ENCODE peak calls at places on chromosomes 11 and 22, in six cellular contexts. One of them, this sample, is unnamed. For H3K4me1, the result is how much of the 10 kb centered on the place peaks cover.

GRCh38 chr22:46545041-46545796 is 7.8 kb upstream of the CELSR1 start:
- DNase-seq in adrenal gland: no peak
- DNase-seq in OCI-LY7: no peak
- DNase-seq in pancreas: no peak
- DNase-seq in transverse colon: no peak
- DNase-seq in PC-3: peak
- DNase-seq in this sample: peak

GRCh38 chr11:15434529-15434928 is 319.8 kb downstream of the INSC start:
- DNase-seq in adrenal gland: no peak
- DNase-seq in OCI-LY7: no peak
- DNase-seq in pancreas: no peak
- DNase-seq in transverse colon: no peak
- DNase-seq in PC-3: no peak
- DNase-seq in this sample: no peak

GRCh38 chr11:16098827-16099226 is 257.5 kb downstream of the SOX6 start:
- DNase-seq in adrenal gland: no peak
- DNase-seq in OCI-LY7: no peak
- DNase-seq in pancreas: no peak
- DNase-seq in transverse colon: no peak
- DNase-seq in PC-3: no peak
- DNase-seq in this sample: no peak

GRCh38 chr11:106956887-106957505 is 61.3 kb downstream of the GUCY1A2 start:
- DNase-seq in adrenal gland: no peak
- DNase-seq in OCI-LY7: no peak
- DNase-seq in pancreas: no peak
- DNase-seq in transverse colon: no peak
- DNase-seq in PC-3: no peak
- DNase-seq in this sample: no peak

GRCh38 chr11:11558352-11558751 is 63.5 kb downstream of the GALNT18 start:
- DNase-seq in adrenal gland: no peak
- DNase-seq in OCI-LY7: no peak
- DNase-seq in pancreas: no peak
- DNase-seq in transverse colon: peak
- DNase-seq in PC-3: no peak
- DNase-seq in this sample: no peak

GRCh38 chr22:38973289-38974169 is 8.6 kb upstream of the APOBEC3B start:
- DNase-seq in adrenal gland: peak
- DNase-seq in OCI-LY7: peak
- DNase-seq in pancreas: no peak
- DNase-seq in transverse colon: peak
- DNase-seq in PC-3: peak
- DNase-seq in this sample: no peak

GRCh38 chr11:47136327-47136726 is 40.4 kb downstream of the ARFGAP2 start:
- DNase-seq in adrenal gland: no peak
- DNase-seq in OCI-LY7: no peak
- DNase-seq in pancreas: no peak
- DNase-seq in transverse colon: no peak
- DNase-seq in PC-3: no peak
- DNase-seq in this sample: no peak

GRCh38 chr22:48605856-48606255 is 1221.8 kb downstream of the BRD1 start:
- DNase-seq in adrenal gland: peak
- DNase-seq in OCI-LY7: no peak
- DNase-seq in pancreas: no peak
- DNase-seq in transverse colon: no peak
- DNase-seq in PC-3: no peak
- DNase-seq in this sample: no peak

GRCh38 chr11:27524155-27524554 is 17.6 kb upstream of the LIN7C start:
- DNase-seq in adrenal gland: no peak
- DNase-seq in OCI-LY7: no peak
- DNase-seq in pancreas: no peak
- DNase-seq in transverse colon: no peak
- DNase-seq in PC-3: peak
- DNase-seq in this sample: peak

GRCh38 chr11:104694259-104695070 is 203.8 kb downstream of the CASP12 start:
- DNase-seq in adrenal gland: no peak
- DNase-seq in OCI-LY7: no peak
- DNase-seq in pancreas: no peak
- DNase-seq in transverse colon: no peak
- DNase-seq in PC-3: no peak
- DNase-seq in this sample: peak

GRCh38 chr11:76830639-76831312 is 29.9 kb upstream of the ACER3 start:
- DNase-seq in adrenal gland: no peak
- DNase-seq in OCI-LY7: no peak
- DNase-seq in pancreas: no peak
- DNase-seq in transverse colon: no peak
- DNase-seq in PC-3: peak
- DNase-seq in this sample: no peak

GRCh38 chr11:118621898-118622375 is 14.5 kb downstream of the PHLDB1 start:
- DNase-seq in adrenal gland: no peak
- DNase-seq in OCI-LY7: no peak
- DNase-seq in pancreas: peak
- DNase-seq in transverse colon: no peak
- DNase-seq in PC-3: no peak
- DNase-seq in this sample: no peak

GRCh38 chr11:61749607-61750217 is 2.7 kb upstream of the MYRF start:
- DNase-seq in adrenal gland: no peak
- DNase-seq in OCI-LY7: no peak
- DNase-seq in pancreas: no peak
- DNase-seq in transverse colon: no peak
- DNase-seq in PC-3: no peak
- DNase-seq in this sample: no peak

GRCh38 chr11:32088117-32088941 is 2.5 kb upstream of the RCN1 start:
- DNase-seq in adrenal gland: peak
- DNase-seq in OCI-LY7: no peak
- DNase-seq in pancreas: peak
- DNase-seq in transverse colon: no peak
- DNase-seq in PC-3: peak
- DNase-seq in this sample: peak

GRCh38 chr22:44671742-44672141 is 30.3 kb upstream of the PRR5 start:
- DNase-seq in adrenal gland: no peak
- DNase-seq in OCI-LY7: no peak
- DNase-seq in pancreas: no peak
- DNase-seq in transverse colon: no peak
- DNase-seq in PC-3: no peak
- DNase-seq in this sample: peak

GRCh38 chr11:123755344-123755743 is 1.0 kb upstream of the OR6X1 start:
- DNase-seq in adrenal gland: no peak
- DNase-seq in OCI-LY7: no peak
- DNase-seq in pancreas: no peak
- DNase-seq in transverse colon: no peak
- DNase-seq in PC-3: no peak
- DNase-seq in this sample: no peak

GRCh38 chr11:70478194-70478890 is 80.0 kb downstream of the CTTN start:
- DNase-seq in adrenal gland: no peak
- DNase-seq in OCI-LY7: no peak
- DNase-seq in pancreas: no peak
- DNase-seq in transverse colon: no peak
- DNase-seq in PC-3: no peak
- DNase-seq in this sample: no peak

GRCh38 chr11:40417627-40418026 is 1041.8 kb downstream of the LRRC4C start:
- DNase-seq in adrenal gland: no peak
- DNase-seq in OCI-LY7: no peak
- DNase-seq in pancreas: no peak
- DNase-seq in transverse colon: no peak
- DNase-seq in PC-3: no peak
- DNase-seq in this sample: no peak

GRCh38 chr11:134478176-134478575 is 66.1 kb upstream of the B3GAT1 start:
- DNase-seq in adrenal gland: no peak
- DNase-seq in OCI-LY7: no peak
- DNase-seq in pancreas: no peak
- DNase-seq in transverse colon: no peak
- DNase-seq in PC-3: no peak
- DNase-seq in this sample: no peak

GRCh38 chr11:65855927-65856363 is 2.0 kb downstream of the CFL1 start:
- DNase-seq in adrenal gland: peak
- DNase-seq in OCI-LY7: no peak
- DNase-seq in pancreas: no peak
- DNase-seq in transverse colon: no peak
- DNase-seq in PC-3: no peak
- DNase-seq in this sample: no peak

DNA sequence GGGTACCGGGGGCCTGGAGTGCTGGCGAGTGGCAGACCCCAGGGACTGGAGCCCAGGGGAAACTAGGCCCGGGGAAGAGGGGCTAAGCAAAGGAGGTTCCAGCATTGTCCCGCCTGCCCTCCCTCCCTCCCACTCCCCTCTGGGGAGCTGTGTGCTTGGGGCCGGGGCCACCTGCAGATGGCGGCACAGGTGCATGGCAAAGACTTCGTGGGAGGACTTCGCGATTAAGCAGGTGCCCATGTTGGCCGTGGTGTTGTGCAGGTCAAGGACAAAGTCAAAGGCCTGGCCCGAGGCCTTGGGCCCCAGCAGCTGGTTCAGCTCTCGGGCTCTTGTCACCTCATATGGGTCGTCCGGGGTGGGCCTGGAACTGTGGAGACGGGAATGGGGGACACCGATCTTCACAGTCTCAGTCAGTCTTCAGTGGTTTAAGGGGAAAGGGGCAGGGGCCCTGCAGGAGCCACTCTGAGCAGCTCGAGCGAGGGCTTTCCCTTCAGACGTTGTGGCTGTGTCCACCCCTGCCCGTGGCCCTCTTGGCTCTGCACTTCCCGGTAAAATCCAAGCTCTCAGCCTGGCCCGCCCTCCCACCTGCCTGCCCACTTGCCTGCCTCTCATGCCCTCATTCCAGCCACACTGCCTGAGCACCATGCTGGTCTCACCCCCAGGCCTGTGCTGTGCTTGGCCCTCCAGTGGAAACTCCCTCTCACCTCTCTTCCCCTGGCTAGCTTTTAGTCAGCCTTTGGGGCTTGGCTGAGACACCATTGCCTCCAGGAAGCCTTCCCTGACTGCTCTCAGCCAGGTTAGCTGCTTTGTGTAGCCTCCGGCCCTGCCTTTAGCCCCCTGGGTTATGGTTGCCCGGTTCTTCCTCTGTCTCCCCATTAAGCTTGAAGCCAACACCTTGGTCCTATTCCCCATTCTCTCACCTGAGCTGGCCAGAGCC is 4.7 kb downstream of the ACY3 start:
- DNase-seq in adrenal gland: no peak
- DNase-seq in OCI-LY7: peak
- DNase-seq in pancreas: peak
- DNase-seq in transverse colon: no peak
- DNase-seq in PC-3: no peak
- DNase-seq in this sample: no peak
- TF ChIP-seq CTCF in adrenal gland: no peak
- TF ChIP-seq CTCF in OCI-LY7: peak
- TF ChIP-seq CTCF in pancreas: peak
- TF ChIP-seq CTCF in transverse colon: no peak
- TF ChIP-seq CTCF in PC-3: no peak
- TF ChIP-seq CTCF in this sample: no peak

GRCh38 chr22:49969751-49970527 is 9.4 kb downstream of the PIM3 start:
- DNase-seq in adrenal gland: peak
- DNase-seq in OCI-LY7: no peak
- DNase-seq in pancreas: peak
- DNase-seq in transverse colon: no peak
- DNase-seq in PC-3: no peak
- DNase-seq in this sample: no peak
- H3K4me1 ChIP-seq in adrenal gland: half or more
- H3K4me1 ChIP-seq in OCI-LY7: under half
- H3K4me1 ChIP-seq in pancreas: under half
- H3K4me1 ChIP-seq in transverse colon: under half
- H3K4me1 ChIP-seq in PC-3: under half
- H3K4me1 ChIP-seq in this sample: under half

GRCh38 chr11:114317738-114318137 is 21.5 kb downstream of the NNMT start:
- DNase-seq in adrenal gland: no peak
- DNase-seq in OCI-LY7: peak
- DNase-seq in pancreas: no peak
- DNase-seq in transverse colon: no peak
- DNase-seq in PC-3: peak
- DNase-seq in this sample: no peak

GRCh38 chr11:114318361-114318760 is 22.2 kb downstream of the NNMT start:
- DNase-seq in adrenal gland: no peak
- DNase-seq in OCI-LY7: no peak
- DNase-seq in pancreas: no peak
- DNase-seq in transverse colon: no peak
- DNase-seq in PC-3: no peak
- DNase-seq in this sample: no peak

GRCh38 chr11:114316980-114317675 is 20.9 kb downstream of the NNMT start:
- DNase-seq in adrenal gland: no peak
- DNase-seq in OCI-LY7: no peak
- DNase-seq in pancreas: no peak
- DNase-seq in transverse colon: no peak
- DNase-seq in PC-3: no peak
- DNase-seq in this sample: no peak

GRCh38 chr11:114314096-114314495 is 17.9 kb downstream of the NNMT start:
- DNase-seq in adrenal gland: no peak
- DNase-seq in OCI-LY7: no peak
- DNase-seq in pancreas: no peak
- DNase-seq in transverse colon: no peak
- DNase-seq in PC-3: no peak
- DNase-seq in this sample: no peak

GRCh38 chr11:114315749-114316368 is 19.7 kb downstream of the NNMT start:
- DNase-seq in adrenal gland: no peak
- DNase-seq in OCI-LY7: no peak
- DNase-seq in pancreas: no peak
- DNase-seq in transverse colon: peak
- DNase-seq in PC-3: peak
- DNase-seq in this sample: no peak
- H3K27ac ChIP-seq in adrenal gland: peak
- H3K27ac ChIP-seq in OCI-LY7: no peak
- H3K27ac ChIP-seq in pancreas: no peak
- H3K27ac ChIP-seq in transverse colon: peak
- H3K27ac ChIP-seq in PC-3: peak
- H3K27ac ChIP-seq in this sample: no peak

GRCh38 chr11:96265236-96265737 is 77.7 kb downstream of the MAML2 start:
- DNase-seq in adrenal gland: no peak
- DNase-seq in OCI-LY7: no peak
- DNase-seq in pancreas: no peak
- DNase-seq in transverse colon: no peak
- DNase-seq in PC-3: no peak
- DNase-seq in this sample: no peak

GRCh38 chr11:96264364-96264763 is 78.6 kb downstream of the MAML2 start:
- DNase-seq in adrenal gland: no peak
- DNase-seq in OCI-LY7: no peak
- DNase-seq in pancreas: no peak
- DNase-seq in transverse colon: no peak
- DNase-seq in PC-3: no peak
- DNase-seq in this sample: no peak

GRCh38 chr11:96265972-96266371 is 77.0 kb downstream of the MAML2 start:
- DNase-seq in adrenal gland: no peak
- DNase-seq in OCI-LY7: no peak
- DNase-seq in pancreas: no peak
- DNase-seq in transverse colon: no peak
- DNase-seq in PC-3: no peak
- DNase-seq in this sample: no peak

GRCh38 chr11:96260526-96260925 is 82.5 kb downstream of the MAML2 start:
- DNase-seq in adrenal gland: no peak
- DNase-seq in OCI-LY7: no peak
- DNase-seq in pancreas: no peak
- DNase-seq in transverse colon: no peak
- DNase-seq in PC-3: peak
- DNase-seq in this sample: no peak

DNA sequence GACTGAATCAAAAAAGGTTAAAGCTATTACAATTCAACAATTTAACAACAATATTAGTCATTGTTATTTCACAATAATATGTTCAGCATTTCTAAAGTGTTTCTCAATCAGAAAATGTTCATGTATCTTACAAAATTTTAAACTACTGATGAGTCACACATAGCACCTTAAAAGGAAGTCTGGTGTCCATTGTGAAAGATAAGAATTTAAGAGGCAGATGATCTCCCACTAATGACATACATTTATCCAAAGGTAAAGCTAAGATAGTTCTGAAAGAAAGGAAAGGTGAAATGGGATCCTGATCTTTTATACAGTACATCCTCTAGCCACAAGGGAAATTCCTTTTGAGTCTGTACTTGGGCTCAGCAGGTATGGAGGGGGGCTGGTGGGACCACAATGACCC is 79.6 kb downstream of the MAML2 start:
- DNase-seq in adrenal gland: no peak
- DNase-seq in OCI-LY7: no peak
- DNase-seq in pancreas: no peak
- DNase-seq in transverse colon: no peak
- DNase-seq in PC-3: peak
- DNase-seq in this sample: peak
- TF ChIP-seq CTCF in adrenal gland: no peak
- TF ChIP-seq CTCF in OCI-LY7: no peak
- TF ChIP-seq CTCF in pancreas: no peak
- TF ChIP-seq CTCF in transverse colon: no peak
- TF ChIP-seq CTCF in PC-3: no peak
- TF ChIP-seq CTCF in this sample: no peak